ENCODE peak calls at places on chromosomes 13 and 19, in five cellular contexts. G is HCT116, C is GM23338, H is GM12878, S is HepG2. N is an unnamed sample.
A peak's percentile ranks its signal among the peaks of the same experiment; 100 is the strongest.

GRCh38 chr19:17867087-17867486 is 4.7 kb upstream of the SLC5A5 start:
- DNase-seq in G (no peak), C (peak; percentile 27), H (no peak), S (no peak), N (peak; percentile 50)

GRCh38 chr19:12996542-12997094 is 1.3 kb downstream of the NFIX start:
- DNase-seq in G (no peak), C (peak; percentile 75), H (no peak), S (peak; percentile 38), N (peak; percentile 81)

GRCh38 chr13:50365683-50366391 is 350.6 kb downstream of the KCNRG start:
- DNase-seq in G (no peak), C (no peak), H (peak; percentile 67), S (peak; percentile 61), N (no peak)

GRCh38 chr19:4066682-4067395 is at the start of gene ZBTB7A:
- DNase-seq in G (peak; percentile 53), C (peak; percentile 74), H (no peak), S (peak; percentile 60), N (no peak)

GRCh38 chr19:6011794-6012193 is 33.9 kb upstream of the RANBP3 start:
- DNase-seq in G (no peak), C (no peak), H (no peak), S (no peak), N (no peak)

GRCh38 chr19:50475101-50475568 is 1.2 kb upstream of the EMC10 start:
- DNase-seq in G (no peak), C (no peak), H (no peak), S (no peak), N (no peak)

GRCh38 chr13:112702341-112702982 is 12.6 kb downstream of the ATP11A start:
- DNase-seq in G (no peak), C (no peak), H (no peak), S (no peak), N (no peak)

GRCh38 chr13:112255550-112256120 is 120.5 kb upstream of the SPACA7 start:
- DNase-seq in G (no peak), C (no peak), H (no peak), S (no peak), N (peak; percentile 24)

GRCh38 chr19:57511484-57511883 is 11.7 kb downstream of the ZNF773 start:
- DNase-seq in G (no peak), C (no peak), H (no peak), S (no peak), N (no peak)

GRCh38 chr13:21703846-21704245 is 33.0 kb downstream of the FGF9 start:
- DNase-seq in G (no peak), C (no peak), H (no peak), S (no peak), N (no peak)

GRCh38 chr13:29435125-29435911 is 160.2 kb downstream of the SLC7A1 start:
- DNase-seq in G (no peak), C (no peak), H (no peak), S (no peak), N (no peak)

GRCh38 chr13:109336730-109337129 is 449.7 kb downstream of the IRS2 start:
- DNase-seq in G (no peak), C (no peak), H (no peak), S (no peak), N (no peak)

GRCh38 chr13:110340812-110341444 is 33.8 kb downstream of the COL4A2 start:
- DNase-seq in G (no peak), C (no peak), H (no peak), S (no peak), N (no peak)

GRCh38 chr19:39083983-39084731 is at the start of gene ACP7:
- DNase-seq in G (no peak), C (peak; percentile 65), H (no peak), S (no peak), N (peak; percentile 71)

GRCh38 chr13:86563308-86563707 is 764.1 kb upstream of the SLITRK6 start:
- DNase-seq in G (no peak), C (no peak), H (no peak), S (no peak), N (no peak)

GRCh38 chr13:97328222-97328790 is 105.7 kb upstream of the RAP2A start:
- DNase-seq in G (no peak), C (peak; percentile 93), H (no peak), S (no peak), N (peak; percentile 71)

GRCh38 chr13:41455725-41456419 is 1.5 kb upstream of the RGCC start:
- DNase-seq in G (no peak), C (peak; percentile 14), H (no peak), S (no peak), N (no peak)

GRCh38 chr19:57239982-57240310 is 486 bp upstream of the ZNF805 start:
- DNase-seq in G (no peak), C (peak; percentile 66), H (no peak), S (no peak), N (no peak)

GRCh38 chr19:36128392-36128736 is 11.5 kb upstream of the CAPNS1 start:
- DNase-seq in G (no peak), C (peak; percentile 51), H (no peak), S (peak; percentile 52), N (no peak)

GRCh38 chr13:67366533-67366932 is 136.4 kb upstream of the PCDH9 start:
- DNase-seq in G (peak; percentile 1), C (no peak), H (no peak), S (no peak), N (no peak)
- TF ChIP-seq EZH2 in G (no peak), C (no peak), H (no peak), S (no peak), N (no peak)

GRCh38 chr19:41959056-41960053 is at the start of gene RABAC1:
- DNase-seq in G (peak; percentile 85), C (peak; percentile 99), H (peak; percentile 36), S (peak; percentile 83), N (peak; percentile 94)

GRCh38 chr19:41957161-41957837 is 1.8 kb downstream of the RABAC1 start:
- DNase-seq in G (no peak), C (no peak), H (no peak), S (no peak), N (no peak)

GRCh38 chr19:41958367-41959055 is 610 bp downstream of the RABAC1 start:
- DNase-seq in G (peak; percentile 40), C (peak; percentile 96), H (no peak), S (peak; percentile 64), N (peak; percentile 17)

GRCh38 chr19:41956621-41957020 is 2.5 kb downstream of the RABAC1 start:
- DNase-seq in G (no peak), C (no peak), H (no peak), S (no peak), N (no peak)

GRCh38 chr19:41957838-41958366 is 1.2 kb downstream of the RABAC1 start:
- DNase-seq in G (peak; percentile 79), C (peak; percentile 94), H (no peak), S (peak; percentile 81), N (peak; percentile 64)
- TF ChIP-seq POLR2AphosphoS5 in G (no peak), C (no peak), H (no peak), S (no peak), N (no peak)

DNA sequence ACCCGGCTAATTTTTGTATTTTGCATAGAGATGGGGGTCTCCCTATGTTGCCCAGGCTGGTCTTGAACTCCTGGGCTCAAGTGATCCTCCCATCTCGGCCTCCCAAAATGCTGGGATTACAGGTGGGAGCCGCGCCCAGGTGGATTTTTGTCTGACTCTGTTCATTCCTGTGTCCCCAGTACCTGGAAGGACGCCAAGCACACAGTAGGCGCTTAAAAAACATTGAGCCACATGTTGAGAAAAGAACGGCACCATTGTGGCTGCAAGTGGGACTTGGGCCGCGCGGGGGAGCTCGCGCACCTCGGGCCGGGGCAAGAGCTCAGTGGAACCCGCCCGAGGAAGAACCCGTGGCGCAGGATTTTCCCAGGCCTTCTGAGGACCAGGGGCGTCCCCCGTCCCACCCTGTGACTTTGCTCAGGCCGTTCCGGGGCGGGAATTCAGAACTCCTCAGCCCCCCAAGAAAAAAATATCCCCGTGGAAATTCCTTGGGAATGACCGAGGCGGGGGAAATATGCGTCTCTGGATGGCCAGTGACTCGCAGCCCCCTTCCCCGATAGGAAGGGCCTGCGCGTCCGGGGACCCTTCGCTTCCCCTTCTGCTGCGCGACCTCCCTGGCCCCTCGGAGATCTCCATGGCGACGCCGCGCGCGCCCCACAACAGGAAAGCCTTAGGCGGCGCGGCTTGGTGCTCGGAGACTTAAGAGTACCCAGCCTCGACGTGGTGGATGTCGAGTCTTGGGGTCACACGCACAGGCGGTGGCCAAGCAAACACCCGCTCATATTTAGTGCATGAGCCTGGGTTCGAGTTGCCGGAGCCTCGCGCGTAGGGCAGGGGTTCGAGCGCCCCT is 1.4 kb upstream of the ICAM1 start:
- DNase-seq in G (peak; percentile 47), C (peak; percentile 89), H (no peak), S (peak; percentile 51), N (no peak)
- TF ChIP-seq EZH2 in G (no peak), C (peak; percentile 21), H (no peak), S (no peak), N (peak; percentile 33)

GRCh38 chr19:2720777-2721569 is at the start of gene DIRAS1:
- DNase-seq in G (no peak), C (peak; percentile 60), H (no peak), S (no peak), N (no peak)
- TF ChIP-seq POLR2AphosphoS5 in G (no peak), C (no peak), H (no peak), S (no peak), N (no peak)

DNA sequence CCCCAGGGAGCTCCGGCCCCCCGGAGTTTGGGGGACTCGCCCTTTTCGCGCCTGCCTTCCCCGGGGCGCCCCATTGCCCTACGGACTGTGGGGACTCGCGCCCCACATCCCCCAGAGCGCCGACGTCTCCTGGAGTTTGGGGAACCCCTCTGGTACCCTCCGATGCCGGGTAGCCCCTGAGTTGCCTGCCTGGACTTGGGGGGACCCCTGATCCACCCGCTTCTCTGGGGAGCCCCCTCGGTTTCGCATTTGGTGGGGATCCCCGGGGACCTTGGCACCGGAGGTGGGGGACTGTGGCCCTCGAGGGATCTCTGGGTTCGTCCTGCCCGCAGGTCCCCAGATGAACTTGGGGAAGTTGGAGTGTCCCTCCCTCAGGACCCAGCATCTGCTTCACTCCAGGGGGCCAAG is 782 bp downstream of the EFNA2 start:
- DNase-seq in G (no peak), C (no peak), H (no peak), S (no peak), N (no peak)
- TF ChIP-seq EZH2 in G (no peak), C (peak; percentile 29), H (no peak), S (no peak), N (no peak)